ENCODE peak calls at places on chromosomes 12 and 14, in nine cellular contexts. M is cardiac muscle cell, P is mesothelial cell of epicardium, C is HL-60, A is fibroblast of the aortic adventitia, W is GM13977, S is transverse colon, H is AG04450, J is lung. K is an unnamed sample.

GRCh38 chr14:50001146-50001998 is 108.5 kb downstream of the ARF6 start:
- DNase-seq in M (no peak), P (no peak), C (no peak), A (peak; percentile 90), W (peak; percentile 71), S (peak; percentile 78), H (no peak), J (peak; percentile 48), K (peak; percentile 88)

GRCh38 chr12:27711312-27711682 is 665 bp downstream of the MRPS35 start:
- DNase-seq in M (peak; percentile 5), P (no peak), C (no peak), A (no peak), W (peak; percentile 23), S (no peak), H (no peak), J (no peak), K (peak; percentile 12)

GRCh38 chr12:64895541-64895940 is 71.1 kb downstream of the TBC1D30 start:
- DNase-seq in M (no peak), P (no peak), C (no peak), A (peak; percentile 22), W (no peak), S (no peak), H (no peak), J (no peak), K (peak; percentile 51)

GRCh38 chr12:49903700-49904423 is at the start of gene FAIM2:
- DNase-seq in M (no peak), P (no peak), C (peak; percentile 20), A (peak; percentile 83), W (no peak), S (peak; percentile 24), H (peak; percentile 72), J (no peak), K (peak; percentile 28)

GRCh38 chr14:103370087-103370486 is 15.1 kb upstream of the MARK3 start:
- DNase-seq in M (no peak), P (no peak), C (no peak), A (no peak), W (no peak), S (no peak), H (no peak), J (no peak), K (no peak)

GRCh38 chr12:103986823-103987222 is 21.2 kb downstream of the TDG start:
- DNase-seq in M (no peak), P (no peak), C (no peak), A (no peak), W (no peak), S (no peak), H (peak; percentile 58), J (no peak), K (peak; percentile 73)

GRCh38 chr12:54164402-54165145 is 24.2 kb downstream of the SMUG1 start:
- DNase-seq in M (no peak), P (no peak), C (no peak), A (no peak), W (no peak), S (no peak), H (no peak), J (no peak), K (no peak)

GRCh38 chr12:53749986-53750811 is 1.6 kb downstream of the CISTR start:
- DNase-seq in M (no peak), P (no peak), C (no peak), A (no peak), W (no peak), S (no peak), H (no peak), J (no peak), K (no peak)

GRCh38 chr12:47896633-47897032 is 8.2 kb downstream of the VDR start:
- DNase-seq in M (no peak), P (no peak), C (no peak), A (no peak), W (no peak), S (peak; percentile 65), H (no peak), J (no peak), K (no peak)

GRCh38 chr14:31194661-31195060 is 12.9 kb downstream of the HECTD1 start:
- DNase-seq in M (no peak), P (no peak), C (no peak), A (peak; percentile 56), W (no peak), S (no peak), H (no peak), J (no peak), K (no peak)

GRCh38 chr12:123492290-123492689 is 34.4 kb downstream of the SNRNP35 start:
- DNase-seq in M (no peak), P (no peak), C (no peak), A (no peak), W (no peak), S (no peak), H (no peak), J (no peak), K (no peak)
- TF ChIP-seq CTCF in M (no peak), P (no peak), C (no peak), A (no peak), W (no peak), S (no peak), H (no peak), J (no peak), K (no peak)

GRCh38 chr14:78697341-78697740 is 527.2 kb downstream of the NRXN3 start:
- DNase-seq in M (peak; percentile 29), P (no peak), C (no peak), A (peak; percentile 69), W (peak; percentile 8), S (no peak), H (no peak), J (no peak), K (peak; percentile 42)
- TF ChIP-seq CTCF in M (peak; percentile 31), P (peak; percentile 41), C (no peak), A (peak; percentile 75), W (peak; percentile 53), S (peak; percentile 55), H (peak; percentile 27), J (no peak), K (peak; percentile 65)

GRCh38 chr14:33733721-33734120 is 217.2 kb downstream of the EGLN3 start:
- DNase-seq in M (no peak), P (no peak), C (no peak), A (no peak), W (no peak), S (no peak), H (no peak), J (no peak), K (no peak)

GRCh38 chr14:33728010-33728498 is 222.8 kb downstream of the EGLN3 start:
- DNase-seq in M (no peak), P (no peak), C (no peak), A (no peak), W (no peak), S (no peak), H (no peak), J (no peak), K (no peak)

GRCh38 chr14:33733310-33733709 is 217.6 kb downstream of the EGLN3 start:
- DNase-seq in M (no peak), P (no peak), C (no peak), A (no peak), W (no peak), S (no peak), H (no peak), J (no peak), K (no peak)

GRCh38 chr14:33726685-33727084 is 224.2 kb downstream of the EGLN3 start:
- DNase-seq in M (no peak), P (no peak), C (no peak), A (no peak), W (no peak), S (no peak), H (no peak), J (no peak), K (no peak)

DNA sequence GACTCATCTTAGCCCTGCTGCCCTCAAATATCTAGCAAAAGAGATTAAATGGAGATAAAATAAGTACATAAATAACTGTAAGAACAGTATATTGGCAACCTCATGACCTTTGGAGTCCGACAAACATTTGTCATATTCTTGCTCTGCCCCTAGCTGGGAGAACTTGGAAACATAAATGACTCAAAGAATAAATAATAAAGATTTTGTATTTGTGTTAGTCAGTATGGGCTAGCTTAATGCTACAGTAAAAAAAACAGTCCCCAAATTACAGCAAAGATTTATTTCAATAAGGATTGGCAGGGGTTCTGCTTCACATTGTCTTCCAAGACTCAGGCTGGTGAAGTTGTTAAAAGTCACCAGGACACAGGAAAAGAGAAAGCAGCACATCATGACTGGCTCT is 220.7 kb downstream of the EGLN3 start:
- DNase-seq in M (no peak), P (no peak), C (no peak), A (no peak), W (no peak), S (no peak), H (no peak), J (no peak), K (no peak)
- TF ChIP-seq CTCF in M (no peak), P (no peak), C (no peak), A (no peak), W (no peak), S (no peak), H (no peak), J (no peak), K (no peak)

GRCh38 chr12:107873223-107873622 is 98.7 kb downstream of the ASCL4 start:
- DNase-seq in M (no peak), P (no peak), C (no peak), A (no peak), W (no peak), S (no peak), H (no peak), J (no peak), K (no peak)
- TF ChIP-seq CTCF in M (no peak), P (no peak), C (no peak), A (no peak), W (peak; percentile 27), S (no peak), H (no peak), J (no peak), K (no peak)

DNA sequence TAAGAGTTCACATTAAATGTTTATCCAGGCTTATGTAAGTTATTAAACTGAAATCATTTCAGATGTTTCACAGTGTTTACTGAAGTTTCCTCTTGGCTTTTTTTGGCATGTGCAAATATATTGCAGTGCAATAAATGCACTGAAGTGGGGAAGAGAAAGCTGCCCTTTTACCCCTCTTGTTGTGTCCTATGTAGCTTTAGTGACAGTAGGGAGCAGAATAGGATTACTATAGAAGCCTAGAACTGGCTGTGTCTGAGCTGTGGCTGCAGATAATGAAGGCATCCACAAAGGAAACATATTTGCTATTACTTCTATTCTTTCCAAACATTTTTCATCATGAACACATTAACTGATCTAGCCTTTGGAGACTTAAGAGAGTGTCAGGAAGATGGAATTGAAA is 24.1 kb upstream of the CNTN1 start:
- DNase-seq in M (no peak), P (no peak), C (no peak), A (no peak), W (no peak), S (no peak), H (no peak), J (no peak), K (no peak)
- TF ChIP-seq CTCF in M (no peak), P (no peak), C (no peak), A (no peak), W (no peak), S (no peak), H (no peak), J (no peak), K (no peak)